ENCODE peak calls at places on chromosomes 16 and 17, in four cellular contexts. One of them, this sample, is unnamed.

GRCh38 chr17:4074831-4075495 is 67.9 kb downstream of the ZZEF1 start:
- DNase-seq in HT-29: peak; percentile 28
- DNase-seq in Right ventricle myocardium superior: no peak
- DNase-seq in dorsolateral prefrontal cortex: no peak
- DNase-seq in this sample: no peak

GRCh38 chr16:52552643-52553042 is 5.7 kb upstream of the TOX3 start:
- DNase-seq in HT-29: peak; percentile 63
- DNase-seq in Right ventricle myocardium superior: no peak
- DNase-seq in dorsolateral prefrontal cortex: no peak
- DNase-seq in this sample: no peak

GRCh38 chr17:33664116-33664840 is 371.2 kb upstream of the ASIC2 start:
- DNase-seq in HT-29: no peak
- DNase-seq in Right ventricle myocardium superior: no peak
- DNase-seq in dorsolateral prefrontal cortex: no peak
- DNase-seq in this sample: no peak

GRCh38 chr16:77437859-77438258 is 3.0 kb upstream of the ADAMTS18 start:
- DNase-seq in HT-29: peak; percentile 5
- DNase-seq in Right ventricle myocardium superior: no peak
- DNase-seq in dorsolateral prefrontal cortex: no peak
- DNase-seq in this sample: no peak

GRCh38 chr17:57515662-57516211 is 229.4 kb downstream of the CCDC182 start:
- DNase-seq in Right ventricle myocardium superior: no peak
- DNase-seq in dorsolateral prefrontal cortex: no peak
- DNase-seq in HT-29: no peak
- DNase-seq in this sample: no peak

GRCh38 chr16:74871608-74872007 is 97.0 kb upstream of the FA2H start:
- DNase-seq in Right ventricle myocardium superior: no peak
- DNase-seq in HT-29: no peak
- DNase-seq in dorsolateral prefrontal cortex: no peak
- DNase-seq in this sample: no peak

GRCh38 chr17:75530837-75531723 is 5.6 kb downstream of the LLGL2 start:
- DNase-seq in dorsolateral prefrontal cortex: no peak
- DNase-seq in Right ventricle myocardium superior: no peak
- DNase-seq in HT-29: no peak
- DNase-seq in this sample: no peak

GRCh38 chr16:3734084-3734757 is 16.9 kb upstream of the TRAP1 start:
- DNase-seq in HT-29: no peak
- DNase-seq in dorsolateral prefrontal cortex: peak; percentile 19
- DNase-seq in Right ventricle myocardium superior: peak; percentile 33
- DNase-seq in this sample: no peak

GRCh38 chr17:40443196-40443987 is at the start of gene IGFBP4:
- DNase-seq in Right ventricle myocardium superior: peak; percentile 90
- DNase-seq in dorsolateral prefrontal cortex: peak; percentile 82
- DNase-seq in HT-29: peak; percentile 70
- DNase-seq in this sample: peak; percentile 81

GRCh38 chr16:56610017-56610608 is 1.7 kb downstream of the MT2A start:
- DNase-seq in dorsolateral prefrontal cortex: peak; percentile 46
- DNase-seq in Right ventricle myocardium superior: no peak
- DNase-seq in HT-29: peak; percentile 11
- DNase-seq in this sample: peak; percentile 73

This sample was measured in SJSA1.